ENCODE peak calls at places on chromosome 21, in nine cellular contexts. R is HEK293T; A is ACHN; M is HS-27A; B is AG20443; E is iris pigment epithelial cell; T is stimulated activated effector memory CD8-positive, alpha-beta T cell treated with anti-CD3 and anti-CD28 coated beads, Interleukin-12 subunit alpha, Interleukin-12 subunit beta, amount 100 ng/mL, for 72 hours; X is stimulated activated CD4-positive, alpha-beta T cell treated with anti-CD3 and anti-CD28 coated beads, Interleukin-1b, Interleukin-23, amount 100 ng/mL, for 48 hours; C is SHP77. V is an unnamed sample.

GRCh38 chr21:28442085-28442484 is 550.6 kb downstream of the LTN1 start:
- DNase-seq in R (no peak), X (no peak), B (no peak), M (no peak), A (no peak), T (no peak), C (no peak), E (no peak), V (no peak)

GRCh38 chr21:35291963-35292627 is 243.0 kb upstream of the RUNX1 start:
- DNase-seq in E (peak), B (no peak), C (no peak), A (peak), X (no peak), M (no peak), R (no peak), T (no peak), V (no peak)

GRCh38 chr21:41361786-41362604 is at the start of gene MX2:
- DNase-seq in B (peak), E (peak), A (no peak), R (no peak), M (no peak), C (peak), X (peak), T (peak), V (peak)

GRCh38 chr21:31780944-31781343 is 49.0 kb upstream of the SCAF4 start:
- DNase-seq in B (no peak), A (no peak), M (no peak), T (no peak), R (no peak), X (no peak), C (no peak), E (no peak), V (no peak)

GRCh38 chr21:41443562-41443961 is 17.5 kb downstream of the MX1 start:
- DNase-seq in T (no peak), C (no peak), B (no peak), E (no peak), A (no peak), M (no peak), R (no peak), X (no peak), V (no peak)

GRCh38 chr21:36460866-36461265 is 19.1 kb downstream of the CLDN14 start:
- DNase-seq in R (no peak), M (no peak), E (no peak), T (no peak), A (no peak), B (no peak), X (no peak), C (no peak), V (no peak)

GRCh38 chr21:44303490-44303981 is 3.7 kb downstream of the PFKL start:
- DNase-seq in E (no peak), X (no peak), C (no peak), M (no peak), A (peak), B (no peak), T (no peak), R (no peak), V (peak)

GRCh38 chr21:45404726-45405270 is at the start of gene COL18A1:
- DNase-seq in R (peak), E (no peak), A (peak), M (no peak), B (peak), C (no peak), X (peak), T (no peak), V (peak)

GRCh38 chr21:36747815-36748381 is 49.0 kb downstream of the SIM2 start:
- DNase-seq in E (peak), T (peak), A (peak), B (peak), C (peak), X (peak), M (no peak), R (no peak), V (peak)

GRCh38 chr21:39527664-39528381 is 76.1 kb downstream of the SH3BGR start:
- DNase-seq in X (no peak), C (no peak), B (no peak), M (no peak), E (no peak), R (no peak), A (no peak), T (no peak), V (peak)

GRCh38 chr21:36075171-36075570 is 5.3 kb downstream of the CBR1 start:
- DNase-seq in X (no peak), A (no peak), E (no peak), M (no peak), R (no peak), T (no peak), B (no peak), C (no peak), V (no peak)

GRCh38 chr21:36323032-36323431 is 3.0 kb downstream of the MORC3 start:
- DNase-seq in B (peak), A (no peak), M (no peak), E (no peak), R (no peak), T (no peak), C (no peak), X (no peak), V (no peak)

GRCh38 chr21:45026833-45027232 is 47.5 kb upstream of the ADARB1 start:
- DNase-seq in X (no peak), B (peak), R (no peak), A (no peak), E (no peak), M (no peak), T (no peak), C (no peak), V (no peak)

GRCh38 chr21:16570856-16571255 is 841.1 kb downstream of the USP25 start:
- DNase-seq in M (peak), X (no peak), C (no peak), T (no peak), B (no peak), R (no peak), E (peak), A (no peak), V (no peak)

GRCh38 chr21:42550817-42551216 is 37.2 kb downstream of the SLC37A1 start:
- DNase-seq in B (no peak), X (no peak), E (no peak), T (no peak), A (no peak), R (no peak), C (no peak), M (no peak), V (no peak)

GRCh38 chr21:40215941-40216340 is 348.7 kb downstream of the PCP4 start:
- DNase-seq in C (no peak), R (no peak), A (no peak), T (no peak), X (no peak), E (no peak), B (no peak), M (no peak), V (no peak)

GRCh38 chr21:18340387-18340942 is 63.1 kb downstream of the TMPRSS15 start:
- DNase-seq in X (no peak), C (no peak), R (no peak), M (peak), E (no peak), T (no peak), A (no peak), B (no peak), V (no peak)

GRCh38 chr21:45509566-45510465 is 32.4 kb downstream of the SLC19A1 start:
- DNase-seq in T (no peak), M (no peak), C (no peak), E (no peak), A (no peak), B (no peak), X (no peak), R (no peak), V (no peak)

GRCh38 chr21:18204931-18205330 is 39.7 kb upstream of the CHODL start:
- DNase-seq in B (no peak), R (no peak), A (no peak), E (no peak), T (no peak), X (no peak), M (no peak), C (no peak), V (no peak)

GRCh38 chr21:28294046-28294445 is 698.6 kb downstream of the LTN1 start:
- DNase-seq in M (no peak), A (no peak), E (peak), B (peak), R (no peak), T (no peak), X (no peak), C (no peak), V (no peak)

GRCh38 chr21:26795398-26795790 is 49.8 kb downstream of the ADAMTS1 start:
- DNase-seq in R (no peak), X (no peak), M (no peak), C (no peak), B (no peak), A (no peak), T (no peak), E (no peak), V (no peak)

GRCh38 chr21:45592208-45592619 is 50.0 kb upstream of the SLC19A1 start:
- DNase-seq in T (no peak), C (peak), M (no peak), X (peak), R (no peak), B (no peak), A (no peak), E (peak), V (no peak)

GRCh38 chr21:39313042-39313456 is 383 bp downstream of the BRWD1 start:
- DNase-seq in A (no peak), C (no peak), E (no peak), R (peak), T (no peak), X (peak), B (peak), M (no peak), V (no peak)

GRCh38 chr21:35050348-35051286 is 1.5 kb upstream of the RUNX1 start:
- DNase-seq in X (no peak), C (no peak), B (peak), R (no peak), M (no peak), E (no peak), T (no peak), A (no peak), V (no peak)

GRCh38 chr21:21898801-21899200 is 900.6 kb downstream of the NCAM2 start:
- DNase-seq in M (no peak), A (no peak), E (no peak), B (no peak), T (no peak), X (no peak), R (no peak), C (no peak), V (no peak)

GRCh38 chr21:16192900-16193299 is 463.1 kb downstream of the USP25 start:
- DNase-seq in R (no peak), C (no peak), A (no peak), X (no peak), M (no peak), E (peak), T (no peak), B (peak), V (peak)

GRCh38 chr21:45219517-45219916 is 68.2 kb downstream of the POFUT2 start:
- DNase-seq in A (no peak), X (no peak), C (no peak), B (no peak), M (no peak), T (no peak), R (no peak), E (peak), V (no peak)

GRCh38 chr21:35215870-35216269 is 166.8 kb upstream of the RUNX1 start:
- DNase-seq in C (no peak), M (no peak), E (no peak), R (no peak), A (no peak), T (no peak), X (no peak), B (no peak), V (no peak)

GRCh38 chr21:38306833-38307232 is 50.0 kb downstream of the KCNJ15 start:
- DNase-seq in C (no peak), R (no peak), M (no peak), X (no peak), E (peak), T (no peak), B (no peak), A (no peak), V (no peak)

GRCh38 chr21:39911792-39912191 is 44.6 kb downstream of the PCP4 start:
- DNase-seq in R (no peak), A (no peak), M (no peak), T (no peak), X (no peak), B (no peak), E (no peak), C (peak), V (no peak)

GRCh38 chr21:41779659-41780058 is 12.8 kb upstream of the RIPK4 start:
- DNase-seq in T (no peak), X (no peak), B (no peak), M (no peak), A (no peak), E (no peak), C (peak), R (no peak), V (no peak)

GRCh38 chr21:43854773-43855633 is 10.0 kb upstream of the AGPAT3 start:
- DNase-seq in M (no peak), A (no peak), C (no peak), B (no peak), E (no peak), T (no peak), X (peak), R (no peak), V (no peak)

GRCh38 chr21:44013380-44014088 is 1.4 kb downstream of the TRAPPC10 start:
- DNase-seq in E (peak), M (no peak), X (peak), B (no peak), T (no peak), A (peak), R (no peak), C (peak), V (no peak)

GRCh38 chr21:37873655-37874054 is 42.6 kb downstream of the KCNJ6 start:
- DNase-seq in C (no peak), A (peak), M (no peak), E (peak), T (no peak), B (no peak), R (no peak), X (no peak), V (no peak)

GRCh38 chr21:36104306-36105300 is 30.3 kb upstream of the CBR3 start:
- DNase-seq in E (peak), T (no peak), B (no peak), M (no peak), C (no peak), X (peak), A (peak), R (peak), V (peak)

GRCh38 chr21:34521561-34521960 is 9.6 kb upstream of the KCNE1 start:
- DNase-seq in B (no peak), X (no peak), A (no peak), E (no peak), C (no peak), T (no peak), R (no peak), M (no peak), V (no peak)